ENCODE peak calls at places on chromosomes 4 and X, in seven cellular contexts. K is amniotic stem cell; O is NCI-H774; D is ACHN; M is stimulated activated CD4-positive, alpha-beta T cell treated with anti-CD3 and anti-CD28 coated beads, Interleukin-1b, Interleukin-23, amount 100 ng/mL, for 24 hours; L is activated CD4-positive, alpha-beta T cell treated with anti-CD3 and anti-CD28 coated beads, Interleukin-2, amount 50 U/mL, for 24 hours; J is NCI-H1092. R is an unnamed sample.

GRCh38 chr4:175298119-175298518 is 380.0 kb downstream of the ADAM29 start:
- DNase-seq in D (no peak), L (no peak), J (no peak), O (no peak), K (no peak), M (no peak), R (no peak)

GRCh38 chr4:156521631-156522030 is 450.0 kb downstream of the PDGFC start:
- DNase-seq in L (no peak), J (no peak), O (no peak), D (no peak), K (no peak), M (no peak), R (no peak)

GRCh38 chr4:99447079-99447478 is 11.9 kb upstream of the ADH7 start:
- DNase-seq in L (peak), D (peak), O (no peak), K (no peak), J (no peak), M (no peak), R (peak)

GRCh38 chrX:130974323-130974722 is 71.3 kb upstream of the ENOX2 start:
- DNase-seq in O (no peak), L (no peak), K (no peak), J (no peak), D (peak), M (no peak), R (no peak)

GRCh38 chr4:141668200-141668599 is 31.8 kb downstream of the IL15 start:
- DNase-seq in L (no peak), M (no peak), J (no peak), O (no peak), K (no peak), D (no peak), R (no peak)

GRCh38 chr4:16140520-16141249 is 56.9 kb upstream of the PROM1 start:
- DNase-seq in J (no peak), D (peak), O (no peak), K (peak), L (no peak), M (no peak), R (peak)

GRCh38 chr4:150316332-150317205 is 238.3 kb downstream of the DCLK2 start:
- DNase-seq in D (peak), L (no peak), J (no peak), M (no peak), O (no peak), K (no peak), R (no peak)

GRCh38 chr4:1328267-1329155 is 18.5 kb upstream of the UVSSA start:
- DNase-seq in K (no peak), L (no peak), D (no peak), J (no peak), M (no peak), O (no peak), R (no peak)

GRCh38 chrX:39611468-39611867 is 486.3 kb downstream of the BCOR start:
- DNase-seq in D (no peak), J (no peak), K (no peak), M (no peak), O (no peak), L (no peak), R (no peak)

GRCh38 chrX:120559799-120560198 is 963 bp downstream of the CUL4B start:
- DNase-seq in K (no peak), M (no peak), D (no peak), L (no peak), J (no peak), O (peak), R (no peak)

GRCh38 chr4:87236851-87237250 is 16.4 kb upstream of the KLHL8 start:
- DNase-seq in D (no peak), K (no peak), J (no peak), L (no peak), O (no peak), M (no peak), R (no peak)

GRCh38 chr4:140150636-140150885 is 3.4 kb downstream of the MAML3 start:
- DNase-seq in L (no peak), K (no peak), J (no peak), M (no peak), O (no peak), D (peak), R (no peak)

GRCh38 chrX:27997641-27998040 is 16.4 kb upstream of the DCAF8L1 start:
- DNase-seq in K (no peak), O (no peak), L (no peak), M (no peak), D (no peak), J (no peak), R (no peak)

GRCh38 chrX:96837808-96838207 is 45.9 kb upstream of the RPA4 start:
- DNase-seq in K (no peak), J (no peak), D (peak), O (no peak), L (no peak), M (no peak), R (no peak)

GRCh38 chrX:132023896-132024386 is 839 bp downstream of the STK26 start:
- DNase-seq in L (peak), M (peak), K (no peak), O (no peak), J (no peak), D (peak), R (no peak)

GRCh38 chrX:4240541-4241194 is 527.2 kb upstream of the PRKX start:
- DNase-seq in O (no peak), K (no peak), D (no peak), L (no peak), M (no peak), J (no peak), R (no peak)

GRCh38 chrX:72634321-72634720 is 61.7 kb upstream of the HDAC8 start:
- DNase-seq in K (no peak), L (no peak), J (no peak), M (no peak), O (no peak), D (no peak), R (no peak)

GRCh38 chr4:107318078-107318477 is 282.0 kb upstream of the DKK2 start:
- DNase-seq in J (no peak), L (no peak), D (no peak), K (no peak), M (no peak), O (no peak), R (no peak)

GRCh38 chr4:188439641-188440311 is 300.5 kb downstream of the TRIML1 start:
- DNase-seq in L (no peak), D (no peak), M (no peak), O (peak), J (peak), K (no peak), R (no peak)

GRCh38 chr4:184448828-184449227 is 25.5 kb downstream of the IRF2 start:
- DNase-seq in M (no peak), O (no peak), K (no peak), J (no peak), D (peak), L (no peak), R (peak)

GRCh38 chrX:17654116-17654515 is 83.2 kb upstream of the SCML1 start:
- DNase-seq in O (no peak), K (no peak), D (no peak), J (no peak), M (no peak), L (peak), R (no peak)

GRCh38 chr4:113181289-113182007 is 132.0 kb downstream of the ANK2 start:
- DNase-seq in M (no peak), L (no peak), J (no peak), O (no peak), D (no peak), K (no peak), R (no peak)

GRCh38 chr4:78599931-78600375 is 48.4 kb downstream of the ANXA3 start:
- DNase-seq in L (no peak), M (no peak), O (no peak), D (no peak), K (no peak), J (no peak), R (peak)

GRCh38 chr4:122739174-122739573 is 6.7 kb downstream of the BBS12 start:
- DNase-seq in M (no peak), D (no peak), L (no peak), O (no peak), K (peak), J (no peak), R (no peak)

GRCh38 chr4:29052266-29052665 is 1667.9 kb upstream of the PCDH7 start:
- DNase-seq in M (no peak), J (no peak), O (no peak), D (no peak), K (no peak), L (no peak), R (no peak)

GRCh38 chr4:15667006-15667405 is 11.8 kb upstream of the FBXL5 start:
- DNase-seq in O (no peak), L (no peak), D (no peak), K (no peak), J (no peak), M (no peak), R (no peak)

GRCh38 chr4:183571350-183572076 is 66.7 kb downstream of the ING2 start:
- DNase-seq in D (no peak), L (no peak), K (no peak), J (peak), O (peak), M (no peak), R (no peak)

GRCh38 chr4:79294064-79294463 is 31.8 kb downstream of the NAA11 start:
- DNase-seq in L (no peak), K (no peak), J (no peak), D (no peak), M (no peak), O (no peak), R (no peak)

GRCh38 chr4:99715286-99715685 is 57.7 kb upstream of the C4orf54 start:
- DNase-seq in O (no peak), K (no peak), M (no peak), L (no peak), D (no peak), J (no peak), R (no peak)

GRCh38 chr4:141339386-141339785 is 118.7 kb downstream of the ZNF330 start:
- DNase-seq in L (no peak), M (no peak), J (no peak), K (no peak), O (no peak), D (no peak), R (no peak)

GRCh38 chr4:4430492-4431195 is 43.7 kb downstream of the NSG1 start:
- DNase-seq in J (no peak), L (peak), D (peak), M (peak), K (peak), O (no peak), R (peak)

GRCh38 chr4:101014417-101014816 is 332.9 kb downstream of the PPP3CA start:
- DNase-seq in J (no peak), M (no peak), L (no peak), D (no peak), K (no peak), O (no peak), R (peak)